ENCODE peak calls at places on chromosomes 3 and 15, in four cellular contexts. L, Y, R and X are unnamed samples.

GRCh38 chr3:29156071-29156715 is 124.7 kb upstream of the RBMS3 start:
- DNase-seq in L (no peak), Y (no peak), R (no peak), X (no peak)

GRCh38 chr15:84880822-84881519 is 3.5 kb upstream of the SLC28A1 start:
- DNase-seq in L (no peak), Y (no peak), R (no peak), X (no peak)

GRCh38 chr15:65336767-65337435 is 32.4 kb downstream of the RNU5B-1 start:
- DNase-seq in L (no peak), Y (no peak), R (no peak), X (no peak)

GRCh38 chr3:76615739-76616138 is 424.2 kb upstream of the ROBO2 start:
- DNase-seq in L (no peak), Y (no peak), R (no peak), X (no peak)

GRCh38 chr3:84074767-84075166 is 884.0 kb upstream of the CADM2 start:
- DNase-seq in L (no peak), Y (no peak), R (no peak), X (no peak)

GRCh38 chr15:95262866-95263564 is 1031.7 kb downstream of the MCTP2 start:
- DNase-seq in L (no peak), Y (peak; percentile 86), R (no peak), X (no peak)

GRCh38 chr15:41583795-41584194 is 24.8 kb downstream of the TYRO3 start:
- DNase-seq in L (no peak), Y (no peak), R (no peak), X (no peak)

GRCh38 chr3:96657710-96658109 is 156.7 kb upstream of the EPHA6 start:
- DNase-seq in L (no peak), Y (no peak), R (no peak), X (no peak)

GRCh38 chr3:12170207-12170606 is 11.5 kb upstream of the TIMP4 start:
- DNase-seq in L (no peak), Y (peak; percentile 34), R (no peak), X (no peak)

GRCh38 chr15:80778964-80779657 is at the start of gene CEMIP:
- DNase-seq in L (peak; percentile 75), Y (peak; percentile 77), R (peak; percentile 56), X (peak; percentile 43)

GRCh38 chr3:164048451-164048850 is 1029.8 kb downstream of the SI start:
- DNase-seq in L (no peak), Y (no peak), R (no peak), X (no peak)